ENCODE peak calls at places on chromosomes 3 and 15, in four cellular contexts. One of them, this sample, is unnamed.

GRCh38 chr15:39506146-39506545 is 74.7 kb upstream of the THBS1 start:
- DNase-seq in K562: no peak
- DNase-seq in HepG2: no peak
- DNase-seq in GM12878: no peak
- DNase-seq in this sample: no peak

GRCh38 chr15:77335298-77335697 is 84.6 kb downstream of the PEAK1 start:
- DNase-seq in K562: no peak
- DNase-seq in HepG2: no peak
- DNase-seq in GM12878: no peak
- DNase-seq in this sample: no peak

GRCh38 chr15:28080386-28080785 is 18.7 kb downstream of the OCA2 start:
- DNase-seq in K562: no peak
- DNase-seq in HepG2: peak; percentile 9
- DNase-seq in GM12878: no peak
- DNase-seq in this sample: no peak

GRCh38 chr3:149207475-149207874 is 14.2 kb downstream of the CP start:
- DNase-seq in K562: no peak
- DNase-seq in HepG2: no peak
- DNase-seq in GM12878: no peak
- DNase-seq in this sample: no peak

GRCh38 chr3:34882764-34883163 is 756.6 kb upstream of the ARPP21 start:
- DNase-seq in K562: no peak
- DNase-seq in HepG2: no peak
- DNase-seq in GM12878: no peak
- DNase-seq in this sample: no peak

GRCh38 chr15:43408789-43409188 is 37.9 kb downstream of the TUBGCP4 start:
- DNase-seq in K562: peak; percentile 23
- DNase-seq in HepG2: no peak
- DNase-seq in GM12878: no peak
- DNase-seq in this sample: no peak

GRCh38 chr15:60649845-60650548 is 171.1 kb upstream of the ICE2 start:
- DNase-seq in K562: no peak
- DNase-seq in HepG2: peak; percentile 41
- DNase-seq in GM12878: peak; percentile 57
- DNase-seq in this sample: peak; percentile 59

GRCh38 chr3:192515661-192516040 is 211.7 kb downstream of the FGF12 start:
- DNase-seq in K562: no peak
- DNase-seq in HepG2: no peak
- DNase-seq in GM12878: no peak
- DNase-seq in this sample: no peak

GRCh38 chr3:59085976-59086375 is 36.2 kb upstream of the CFAP20DC start:
- DNase-seq in K562: no peak
- DNase-seq in HepG2: no peak
- DNase-seq in GM12878: no peak
- DNase-seq in this sample: no peak

GRCh38 chr3:16720367-16720766 is 115.1 kb upstream of the DAZL start:
- DNase-seq in K562: no peak
- DNase-seq in HepG2: no peak
- DNase-seq in GM12878: no peak
- DNase-seq in this sample: no peak

GRCh38 chr3:132536442-132537153 is 60.5 kb upstream of the ACKR4 start:
- DNase-seq in K562: no peak
- DNase-seq in HepG2: peak; percentile 23
- DNase-seq in GM12878: no peak
- DNase-seq in this sample: no peak

GRCh38 chr3:110226645-110227044 is 845.0 kb upstream of the NECTIN3 start:
- DNase-seq in K562: no peak
- DNase-seq in HepG2: no peak
- DNase-seq in GM12878: no peak
- DNase-seq in this sample: no peak

GRCh38 chr3:4988815-4989648 is 9.8 kb downstream of the BHLHE40 start:
- DNase-seq in K562: peak; percentile 90
- DNase-seq in HepG2: no peak
- DNase-seq in GM12878: no peak
- DNase-seq in this sample: no peak
- TF ChIP-seq ESRRA in K562: peak; percentile 18
- TF ChIP-seq ESRRA in HepG2: no peak
- TF ChIP-seq ESRRA in GM12878: no peak
- TF ChIP-seq ESRRA in this sample: no peak

DNA sequence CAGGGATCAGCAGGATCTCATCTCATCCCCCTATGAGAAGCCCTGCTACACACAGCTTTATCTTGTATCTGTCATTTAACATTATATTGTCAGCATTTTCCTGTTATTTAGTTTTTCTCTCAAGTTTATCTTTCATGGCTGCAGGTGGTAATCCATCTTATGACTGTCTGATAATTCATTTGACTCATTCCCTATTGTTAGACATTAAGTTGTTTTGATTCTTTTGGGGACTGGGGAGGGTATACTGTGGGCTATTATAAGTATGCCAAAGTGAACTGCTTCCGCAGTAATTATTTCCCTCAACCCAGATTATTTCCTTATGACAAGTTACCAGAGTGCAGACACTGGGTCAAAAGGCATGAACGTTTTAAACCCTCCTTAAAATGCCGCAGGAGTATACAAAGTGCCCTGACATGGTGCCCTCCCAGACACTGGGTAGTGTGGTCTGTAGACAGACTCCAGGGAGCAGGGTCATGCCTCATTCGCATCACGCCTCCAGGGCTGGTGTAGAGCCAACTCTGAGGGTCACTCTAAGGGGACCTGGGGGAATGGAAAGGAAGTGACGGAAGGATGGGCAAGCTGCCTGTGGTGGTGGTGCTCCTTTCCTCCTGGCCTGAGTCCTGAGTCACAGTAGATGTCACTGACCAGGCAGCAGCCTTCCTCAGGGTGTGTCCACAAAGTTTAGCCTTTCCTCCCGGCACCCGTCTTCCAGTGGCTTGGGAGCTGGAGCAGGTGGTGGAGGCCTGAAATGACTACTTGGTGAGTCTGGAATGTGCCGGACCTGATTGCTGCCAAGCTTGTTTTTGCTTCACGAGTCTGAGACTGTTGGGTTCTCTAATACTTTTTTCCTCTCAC is 11.6 kb downstream of the GPR160 start:
- DNase-seq in K562: no peak
- DNase-seq in HepG2: no peak
- DNase-seq in GM12878: no peak
- DNase-seq in this sample: no peak
- TF ChIP-seq TCF7 in K562: no peak
- TF ChIP-seq TCF7 in HepG2: no peak
- TF ChIP-seq TCF7 in GM12878: no peak
- TF ChIP-seq TCF7 in this sample: no peak

DNA sequence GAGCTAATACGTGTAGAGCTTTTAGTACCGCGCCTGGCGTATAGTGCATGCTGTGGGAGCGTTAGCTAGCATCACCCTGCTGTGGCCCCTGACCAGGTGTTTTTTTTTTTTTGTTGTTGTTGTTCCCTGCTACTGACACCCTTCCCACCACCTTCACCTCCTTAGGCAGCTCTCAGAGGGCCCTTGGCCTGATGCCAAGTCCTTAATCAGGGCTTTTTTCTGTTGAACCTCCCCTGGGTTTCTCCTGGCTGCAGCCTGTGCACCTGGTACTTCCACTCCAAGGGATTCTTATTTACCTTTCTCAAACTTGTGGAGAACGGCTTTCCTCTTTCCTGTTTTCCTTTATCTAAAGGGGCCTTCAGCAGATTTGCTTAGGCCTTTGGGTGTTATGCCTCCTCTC is 53.3 kb downstream of the SLC7A14 start:
- DNase-seq in K562: no peak
- DNase-seq in HepG2: no peak
- DNase-seq in GM12878: no peak
- DNase-seq in this sample: no peak
- TF ChIP-seq ESRRA in K562: peak; percentile 2
- TF ChIP-seq ESRRA in HepG2: no peak
- TF ChIP-seq ESRRA in GM12878: no peak
- TF ChIP-seq ESRRA in this sample: no peak

DNA sequence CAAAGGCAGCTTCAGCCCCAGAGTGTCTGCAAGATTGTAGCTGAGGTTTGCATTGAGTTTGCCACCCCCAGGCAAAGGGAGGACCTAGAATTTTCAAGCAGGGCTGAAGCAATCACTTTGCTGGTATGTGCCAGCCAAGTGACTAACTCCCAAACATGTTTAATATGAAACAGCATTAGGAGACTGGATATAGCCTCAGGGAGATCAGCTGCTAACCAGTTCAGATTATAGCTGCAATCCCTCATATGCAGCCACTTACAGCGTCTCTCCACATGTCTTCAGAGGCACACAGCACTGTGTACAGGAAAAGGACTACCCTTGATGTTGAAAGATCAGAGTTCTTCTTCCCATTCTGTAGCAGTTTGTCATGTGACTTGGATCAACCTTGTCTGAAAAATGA is 38.4 kb upstream of the PPP2R3A start:
- DNase-seq in K562: no peak
- DNase-seq in HepG2: no peak
- DNase-seq in GM12878: no peak
- DNase-seq in this sample: no peak
- TF ChIP-seq TCF7 in K562: no peak
- TF ChIP-seq TCF7 in HepG2: no peak
- TF ChIP-seq TCF7 in GM12878: no peak
- TF ChIP-seq TCF7 in this sample: no peak

GRCh38 chr15:89335289-89336041 is 841 bp upstream of the POLG start:
- DNase-seq in K562: no peak
- DNase-seq in HepG2: peak; percentile 10
- DNase-seq in GM12878: no peak
- DNase-seq in this sample: peak; percentile 53
- TF ChIP-seq ESRRA in K562: no peak
- TF ChIP-seq ESRRA in HepG2: no peak
- TF ChIP-seq ESRRA in GM12878: no peak
- TF ChIP-seq ESRRA in this sample: no peak

This sample was measured in WTC11.